ENCODE peak calls at places on chromosomes 5 and 9, in five cellular contexts. O, D, J, U and C are unnamed samples.

GRCh38 chr5:143440448-143441102 is 37.1 kb upstream of the NR3C1 start:
- DNase-seq in J (no peak), D (no peak), U (no peak), O (no peak), C (no peak)

GRCh38 chr9:127004946-127005769 is 90.6 kb downstream of the RALGPS1 start:
- DNase-seq in O (peak), D (peak), J (no peak), U (peak), C (peak)

GRCh38 chr5:145936401-145937131 is at the start of gene SH3RF2:
- DNase-seq in J (no peak), O (peak), U (peak), D (peak), C (peak)

GRCh38 chr5:177024559-177024958 is 2.1 kb downstream of the ZNF346 start:
- DNase-seq in U (no peak), D (no peak), J (no peak), O (peak), C (no peak)

GRCh38 chr9:107472581-107473335 is 16.8 kb downstream of the KLF4 start:
- DNase-seq in U (no peak), O (no peak), D (no peak), J (no peak), C (no peak)

GRCh38 chr5:126544087-126544740 is 50.8 kb downstream of the ALDH7A1 start:
- DNase-seq in O (peak), J (no peak), D (peak), U (peak), C (peak)

GRCh38 chr5:149063017-149063687 is at the start of gene SH3TC2:
- DNase-seq in J (peak), U (peak), D (peak), O (peak), C (peak)

GRCh38 chr9:38299856-38300255 is 92.6 kb upstream of the ALDH1B1 start:
- DNase-seq in D (no peak), O (no peak), J (no peak), U (no peak), C (no peak)

GRCh38 chr5:130715541-130715940 is 449.5 kb downstream of the HINT1 start:
- DNase-seq in J (no peak), D (no peak), O (peak), U (peak), C (no peak)

GRCh38 chr9:121299467-121300282 is 31.7 kb downstream of the GSN start:
- DNase-seq in D (peak), O (peak), U (peak), J (peak), C (peak)

GRCh38 chr9:37951671-37952579 is 48.0 kb upstream of the SLC25A51 start:
- DNase-seq in J (no peak), D (no peak), U (no peak), O (peak), C (no peak)

GRCh38 chr5:56693220-56693579 is 122.1 kb upstream of the MAP3K1 start:
- DNase-seq in J (no peak), O (no peak), D (no peak), U (no peak), C (no peak)

GRCh38 chr5:85929713-85930112 is 688.0 kb upstream of the COX7C start:
- DNase-seq in O (no peak), U (no peak), D (no peak), J (no peak), C (no peak)

GRCh38 chr5:30808996-30809395 is 384.5 kb upstream of the CDH6 start:
- DNase-seq in U (no peak), J (no peak), O (peak), D (no peak), C (peak)

GRCh38 chr9:95754533-95755420 is 120.7 kb upstream of the ERCC6L2 start:
- DNase-seq in J (no peak), O (no peak), U (no peak), D (no peak), C (no peak)

GRCh38 chr9:107874591-107875374 is 385.2 kb upstream of the KLF4 start:
- DNase-seq in D (no peak), J (no peak), O (no peak), U (no peak), C (no peak)

GRCh38 chr5:109329296-109330252 is 80.2 kb downstream of the PJA2 start:
- DNase-seq in U (peak), O (peak), J (no peak), D (no peak), C (peak)

GRCh38 chr5:142819292-142819691 is 49.1 kb downstream of the ARHGAP26 start:
- DNase-seq in J (no peak), O (no peak), U (peak), D (peak), C (peak)

GRCh38 chr9:21677834-21678233 is 124.6 kb upstream of the MTAP start:
- DNase-seq in J (no peak), U (peak), O (peak), D (no peak), C (peak)

GRCh38 chr5:7881091-7881490 is 12.1 kb downstream of the MTRR start:
- DNase-seq in J (no peak), U (no peak), D (no peak), O (no peak), C (no peak)

GRCh38 chr5:53891159-53891558 is 330.7 kb downstream of the NDUFS4 start:
- DNase-seq in O (no peak), U (no peak), J (no peak), D (no peak), C (no peak)

GRCh38 chr5:132807163-132807838 is 5.8 kb upstream of the SOWAHA start:
- DNase-seq in J (peak), D (no peak), U (no peak), O (no peak), C (no peak)

GRCh38 chr5:57438162-57438561 is 44.4 kb downstream of the ACTBL2 start:
- DNase-seq in O (peak), U (no peak), D (no peak), J (no peak), C (no peak)

GRCh38 chr9:9790216-9790872 is 822.5 kb downstream of the PTPRD start:
- DNase-seq in J (no peak), U (peak), D (peak), O (peak), C (peak)

GRCh38 chr9:73149371-73150067 is 2.1 kb upstream of the ANXA1 start:
- DNase-seq in J (no peak), D (no peak), U (peak), O (peak), C (peak)

GRCh38 chr9:94743035-94743954 is 16.8 kb downstream of the AOPEP start:
- DNase-seq in O (peak), J (no peak), D (no peak), U (peak), C (peak)

GRCh38 chr9:108950168-108950567 is 16.0 kb downstream of the ABITRAM start:
- DNase-seq in J (no peak), U (no peak), D (no peak), O (no peak), C (no peak)

GRCh38 chr5:123090641-123091257 is 1.7 kb downstream of the PRDM6 start:
- DNase-seq in J (no peak), O (no peak), D (no peak), U (no peak), C (no peak)

GRCh38 chr5:175658299-175659145 is 651 bp downstream of the HRH2 start:
- DNase-seq in U (no peak), J (peak), D (no peak), O (no peak), C (no peak)

GRCh38 chr9:131012023-131012334 is 3.0 kb downstream of the LAMC3 start:
- DNase-seq in U (no peak), O (peak), J (no peak), D (no peak), C (no peak)

GRCh38 chr9:128892223-128892892 is 10.4 kb downstream of the LRRC8A start:
- DNase-seq in U (peak), D (peak), O (peak), J (peak), C (peak)

GRCh38 chr5:77326986-77327734 is 116.7 kb downstream of the PDE8B start:
- DNase-seq in J (no peak), U (no peak), O (no peak), D (no peak), C (no peak)

GRCh38 chr5:57298985-57299491 is 125.2 kb downstream of the GPBP1 start:
- DNase-seq in J (no peak), O (peak), U (peak), D (peak), C (peak)

GRCh38 chr9:128160603-128160987 is 530 bp downstream of the BBLN start:
- DNase-seq in J (no peak), D (no peak), O (no peak), U (no peak), C (peak)

GRCh38 chr9:114300153-114300845 is 22.6 kb upstream of the ORM1 start:
- DNase-seq in U (no peak), D (no peak), O (no peak), J (peak), C (no peak)

GRCh38 chr9:69376651-69377050 is 51.6 kb downstream of the ENTREP1 start:
- DNase-seq in J (no peak), U (peak), D (peak), O (peak), C (peak)

GRCh38 chr9:106893088-106893487 is 30.1 kb downstream of the ZNF462 start:
- DNase-seq in U (peak), O (peak), D (no peak), J (no peak), C (no peak)

DNA sequence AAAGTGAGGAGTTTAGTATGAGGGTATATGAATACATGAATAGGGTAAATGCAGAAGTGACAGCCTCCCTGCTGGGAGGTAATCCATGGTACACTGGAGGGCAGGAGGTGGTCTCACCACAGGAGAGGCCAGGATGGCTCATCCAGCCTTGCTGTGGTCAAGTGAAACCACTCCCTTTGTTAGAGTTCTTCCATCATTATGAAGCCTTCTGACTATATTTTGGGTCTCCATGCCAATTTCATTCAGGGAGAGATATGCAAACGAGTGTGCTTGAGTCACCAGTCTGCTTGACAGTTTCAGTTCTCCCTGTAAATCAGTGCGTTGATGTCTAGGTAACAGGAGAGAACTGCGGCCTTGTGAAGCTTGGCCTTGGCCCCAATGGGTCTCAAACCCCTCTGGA is 16.4 kb downstream of the PPP3R2 start:
- DNase-seq in J (no peak), U (no peak), O (peak), D (no peak), C (no peak)
- H3K4me3 ChIP-seq in J (no peak), U (no peak), O (no peak), D (no peak), C (no peak)

DNA sequence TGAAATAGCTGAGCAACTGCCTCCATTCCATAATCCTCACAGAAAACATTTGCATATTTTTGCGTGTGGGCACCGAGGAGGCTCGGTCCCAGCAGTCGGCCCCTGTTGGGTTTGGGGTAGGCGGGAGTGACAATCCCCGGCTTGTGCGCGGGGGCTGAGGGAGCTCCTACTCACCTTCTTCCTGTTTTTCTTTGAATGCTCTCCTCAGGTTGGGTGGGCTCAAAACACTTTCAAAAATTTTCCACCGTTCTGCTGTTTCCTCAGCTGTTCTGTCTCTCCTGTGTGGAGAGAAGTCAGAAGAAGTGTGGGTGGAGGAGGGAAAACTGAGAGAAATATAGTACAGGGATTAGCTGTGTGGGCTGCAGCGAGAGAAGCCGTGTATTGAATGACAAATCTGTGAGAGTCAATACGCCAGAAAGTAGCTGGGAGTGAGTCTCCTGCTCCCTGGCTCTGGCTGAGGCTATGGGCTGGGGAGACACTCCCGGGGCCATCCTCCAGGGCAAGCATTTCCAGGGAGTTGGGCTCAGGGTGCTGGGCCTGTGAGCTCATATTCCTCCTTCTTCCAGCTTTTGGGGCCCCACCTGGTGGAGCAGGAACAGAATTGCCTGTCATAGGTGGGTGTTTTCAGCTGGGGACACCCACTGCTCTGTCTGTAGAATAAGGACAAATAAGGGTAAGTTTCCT is 84.7 kb downstream of the CMYA5 start:
- DNase-seq in O (peak), J (no peak), D (peak), U (peak), C (peak)
- TF ChIP-seq CTCF in O (peak), J (no peak), D (peak), U (peak), C (peak)

DNA sequence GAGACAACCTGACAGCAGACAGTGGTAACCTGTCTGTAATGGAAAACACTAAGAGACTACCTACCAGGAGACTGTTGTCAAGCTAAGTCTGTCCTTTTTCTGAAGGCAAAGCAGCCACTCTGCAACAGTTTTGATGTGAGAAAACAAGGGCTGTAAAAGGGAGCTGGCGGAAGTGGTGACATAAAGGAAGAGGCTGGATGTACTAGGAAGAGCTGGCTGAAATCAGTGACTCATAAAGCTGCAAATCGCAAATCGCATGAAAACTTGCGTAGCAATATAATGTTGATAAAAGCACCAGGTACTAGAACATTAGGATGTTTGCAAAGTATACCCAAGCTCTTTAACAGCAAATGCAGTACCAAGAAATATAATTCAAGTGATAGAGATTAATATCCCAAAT is 1.4 kb downstream of the NSUN2 start:
- DNase-seq in J (no peak), O (peak), U (no peak), D (no peak), C (no peak)
- H3K4me3 ChIP-seq in J (no peak), O (peak), U (peak), D (no peak), C (peak)

GRCh38 chr9:4965174-4965821 is 19.8 kb upstream of the JAK2 start:
- DNase-seq in J (no peak), U (no peak), O (no peak), D (no peak), C (no peak)

GRCh38 chr9:4959028-4959427 is 26.0 kb upstream of the JAK2 start:
- DNase-seq in O (no peak), D (no peak), J (no peak), U (no peak), C (no peak)

GRCh38 chr9:4967521-4967920 is 17.6 kb upstream of the JAK2 start:
- DNase-seq in D (no peak), U (no peak), J (no peak), O (peak), C (peak)

GRCh38 chr9:4964540-4964939 is 20.5 kb upstream of the JAK2 start:
- DNase-seq in U (no peak), J (no peak), D (no peak), O (peak), C (no peak)

DNA sequence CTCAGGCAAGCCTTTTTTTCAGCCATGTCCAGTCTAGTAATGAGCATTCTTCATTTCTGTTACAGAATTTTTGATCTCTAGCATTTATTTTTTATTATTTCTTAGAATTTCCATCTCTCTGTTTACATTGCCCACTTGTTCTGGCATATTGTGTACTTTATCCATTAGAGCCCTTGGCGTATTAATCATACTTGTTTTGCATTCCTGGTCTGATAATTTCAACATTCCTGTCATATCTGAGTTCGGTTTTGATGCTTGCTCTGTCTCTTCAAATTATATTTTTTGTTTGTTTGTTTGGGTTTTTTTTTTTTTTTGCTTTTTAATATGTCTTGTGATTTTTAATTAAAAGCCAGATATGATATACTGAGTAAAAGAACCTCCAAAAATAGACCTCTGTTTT is 23.0 kb upstream of the JAK2 start:
- DNase-seq in D (no peak), J (no peak), O (peak), U (no peak), C (no peak)
- TF ChIP-seq CTCF in D (no peak), J (no peak), O (no peak), U (no peak), C (no peak)